ENCODE peak calls at places on chromosome 22, in ten cellular contexts. One of them, this sample, is unnamed.

GRCh38 chr22:23481369-23481768 is 98.7 kb downstream of the IGLL1 start:
- DNase-seq in A673: no peak
- DNase-seq in colonic mucosa: no peak
- DNase-seq in GM20000: no peak
- DNase-seq in WTC11: no peak
- DNase-seq in lower lobe of right lung: no peak
- DNase-seq in fibroblast of the aortic adventitia: no peak
- DNase-seq in spleen: no peak
- DNase-seq in MCF 10A: no peak
- DNase-seq in neural crest cell: no peak
- DNase-seq in this sample: no peak

GRCh38 chr22:38474003-38474607 is 6.2 kb downstream of the KDELR3 start:
- DNase-seq in fibroblast of the aortic adventitia: no peak
- DNase-seq in spleen: no peak
- DNase-seq in MCF 10A: no peak
- DNase-seq in GM20000: no peak
- DNase-seq in colonic mucosa: no peak
- DNase-seq in lower lobe of right lung: no peak
- DNase-seq in neural crest cell: no peak
- DNase-seq in A673: no peak
- DNase-seq in WTC11: no peak
- DNase-seq in this sample: no peak

GRCh38 chr22:42353883-42354727 is 78.1 kb downstream of the NFAM1 start:
- DNase-seq in neural crest cell: no peak
- DNase-seq in A673: peak
- DNase-seq in fibroblast of the aortic adventitia: no peak
- DNase-seq in lower lobe of right lung: no peak
- DNase-seq in GM20000: no peak
- DNase-seq in MCF 10A: no peak
- DNase-seq in WTC11: peak
- DNase-seq in colonic mucosa: no peak
- DNase-seq in spleen: no peak
- DNase-seq in this sample: no peak

GRCh38 chr22:42621505-42622002 is 6.9 kb upstream of the POLDIP3 start:
- DNase-seq in spleen: peak
- DNase-seq in A673: peak
- DNase-seq in WTC11: peak
- DNase-seq in GM20000: peak
- DNase-seq in lower lobe of right lung: peak
- DNase-seq in fibroblast of the aortic adventitia: peak
- DNase-seq in MCF 10A: peak
- DNase-seq in neural crest cell: peak
- DNase-seq in colonic mucosa: peak
- DNase-seq in this sample: peak

GRCh38 chr22:20430101-20430640 is 7.5 kb downstream of the SCARF2 start:
- DNase-seq in spleen: peak
- DNase-seq in A673: no peak
- DNase-seq in colonic mucosa: no peak
- DNase-seq in MCF 10A: no peak
- DNase-seq in GM20000: peak
- DNase-seq in WTC11: no peak
- DNase-seq in lower lobe of right lung: peak
- DNase-seq in fibroblast of the aortic adventitia: no peak
- DNase-seq in neural crest cell: no peak
- DNase-seq in this sample: no peak

GRCh38 chr22:42612336-42612735 is 2.3 kb downstream of the POLDIP3 start:
- DNase-seq in GM20000: no peak
- DNase-seq in colonic mucosa: no peak
- DNase-seq in fibroblast of the aortic adventitia: no peak
- DNase-seq in MCF 10A: no peak
- DNase-seq in WTC11: no peak
- DNase-seq in lower lobe of right lung: no peak
- DNase-seq in neural crest cell: no peak
- DNase-seq in spleen: no peak
- DNase-seq in A673: no peak
- DNase-seq in this sample: no peak

GRCh38 chr22:42792909-42793847 is 63.9 kb downstream of the ARFGAP3 start:
- DNase-seq in MCF 10A: no peak
- DNase-seq in neural crest cell: no peak
- DNase-seq in fibroblast of the aortic adventitia: no peak
- DNase-seq in lower lobe of right lung: no peak
- DNase-seq in spleen: no peak
- DNase-seq in WTC11: no peak
- DNase-seq in A673: no peak
- DNase-seq in colonic mucosa: no peak
- DNase-seq in GM20000: no peak
- DNase-seq in this sample: no peak

GRCh38 chr22:25626146-25626992 is 61.9 kb downstream of the GRK3 start:
- DNase-seq in lower lobe of right lung: no peak
- DNase-seq in colonic mucosa: no peak
- DNase-seq in WTC11: no peak
- DNase-seq in A673: no peak
- DNase-seq in fibroblast of the aortic adventitia: no peak
- DNase-seq in neural crest cell: no peak
- DNase-seq in spleen: no peak
- DNase-seq in MCF 10A: no peak
- DNase-seq in GM20000: no peak
- DNase-seq in this sample: no peak

GRCh38 chr22:26316732-26317131 is 112.3 kb upstream of the ASPHD2 start:
- DNase-seq in MCF 10A: no peak
- DNase-seq in fibroblast of the aortic adventitia: no peak
- DNase-seq in WTC11: no peak
- DNase-seq in colonic mucosa: no peak
- DNase-seq in GM20000: no peak
- DNase-seq in neural crest cell: no peak
- DNase-seq in A673: no peak
- DNase-seq in spleen: no peak
- DNase-seq in lower lobe of right lung: no peak
- DNase-seq in this sample: no peak

GRCh38 chr22:29152381-29153138 is 53.1 kb upstream of the EMID1 start:
- DNase-seq in GM20000: no peak
- DNase-seq in WTC11: peak
- DNase-seq in neural crest cell: no peak
- DNase-seq in lower lobe of right lung: no peak
- DNase-seq in fibroblast of the aortic adventitia: peak
- DNase-seq in spleen: peak
- DNase-seq in MCF 10A: no peak
- DNase-seq in colonic mucosa: peak
- DNase-seq in A673: peak
- DNase-seq in this sample: no peak

GRCh38 chr22:42022162-42022847 is 23.7 kb downstream of the WBP2NL start:
- DNase-seq in colonic mucosa: peak
- DNase-seq in fibroblast of the aortic adventitia: no peak
- DNase-seq in MCF 10A: no peak
- DNase-seq in GM20000: peak
- DNase-seq in WTC11: no peak
- DNase-seq in neural crest cell: no peak
- DNase-seq in spleen: no peak
- DNase-seq in lower lobe of right lung: no peak
- DNase-seq in A673: no peak
- DNase-seq in this sample: peak

GRCh38 chr22:29716814-29717213 is 3.0 kb upstream of the CABP7 start:
- DNase-seq in MCF 10A: peak
- DNase-seq in A673: peak
- DNase-seq in neural crest cell: peak
- DNase-seq in spleen: no peak
- DNase-seq in fibroblast of the aortic adventitia: peak
- DNase-seq in lower lobe of right lung: peak
- DNase-seq in GM20000: peak
- DNase-seq in WTC11: peak
- DNase-seq in colonic mucosa: peak
- DNase-seq in this sample: peak

GRCh38 chr22:20204821-20205220 is 54.0 kb upstream of the CCDC188 start:
- DNase-seq in GM20000: no peak
- DNase-seq in colonic mucosa: no peak
- DNase-seq in WTC11: no peak
- DNase-seq in A673: no peak
- DNase-seq in spleen: no peak
- DNase-seq in neural crest cell: no peak
- DNase-seq in lower lobe of right lung: no peak
- DNase-seq in MCF 10A: no peak
- DNase-seq in fibroblast of the aortic adventitia: no peak
- DNase-seq in this sample: no peak

GRCh38 chr22:46263208-46263575 is at the start of gene PKDREJ:
- DNase-seq in lower lobe of right lung: no peak
- DNase-seq in GM20000: no peak
- DNase-seq in MCF 10A: no peak
- DNase-seq in A673: no peak
- DNase-seq in fibroblast of the aortic adventitia: no peak
- DNase-seq in WTC11: no peak
- DNase-seq in colonic mucosa: no peak
- DNase-seq in neural crest cell: no peak
- DNase-seq in spleen: no peak
- DNase-seq in this sample: no peak

GRCh38 chr22:46267431-46268279 is at the start of gene TTC38:
- DNase-seq in colonic mucosa: peak
- DNase-seq in A673: peak
- DNase-seq in WTC11: peak
- DNase-seq in MCF 10A: peak
- DNase-seq in GM20000: peak
- DNase-seq in lower lobe of right lung: peak
- DNase-seq in fibroblast of the aortic adventitia: peak
- DNase-seq in spleen: peak
- DNase-seq in neural crest cell: peak
- DNase-seq in this sample: peak

GRCh38 chr22:46260038-46260437 is 3.1 kb downstream of the PKDREJ start:
- DNase-seq in fibroblast of the aortic adventitia: no peak
- DNase-seq in MCF 10A: no peak
- DNase-seq in WTC11: no peak
- DNase-seq in A673: no peak
- DNase-seq in neural crest cell: no peak
- DNase-seq in spleen: no peak
- DNase-seq in colonic mucosa: no peak
- DNase-seq in GM20000: no peak
- DNase-seq in lower lobe of right lung: no peak
- DNase-seq in this sample: no peak

GRCh38 chr22:46259374-46259773 is 3.8 kb downstream of the PKDREJ start:
- DNase-seq in A673: peak
- DNase-seq in GM20000: no peak
- DNase-seq in spleen: no peak
- DNase-seq in WTC11: no peak
- DNase-seq in fibroblast of the aortic adventitia: no peak
- DNase-seq in neural crest cell: no peak
- DNase-seq in MCF 10A: no peak
- DNase-seq in colonic mucosa: no peak
- DNase-seq in lower lobe of right lung: no peak
- DNase-seq in this sample: no peak

GRCh38 chr22:46262449-46263207 is 515 bp downstream of the PKDREJ start:
- DNase-seq in fibroblast of the aortic adventitia: peak
- DNase-seq in A673: no peak
- DNase-seq in lower lobe of right lung: peak
- DNase-seq in MCF 10A: no peak
- DNase-seq in WTC11: peak
- DNase-seq in spleen: peak
- DNase-seq in neural crest cell: peak
- DNase-seq in GM20000: peak
- DNase-seq in colonic mucosa: peak
- DNase-seq in this sample: no peak
- TF ChIP-seq CTCF in fibroblast of the aortic adventitia: no peak
- TF ChIP-seq CTCF in A673: no peak
- TF ChIP-seq CTCF in lower lobe of right lung: peak
- TF ChIP-seq CTCF in MCF 10A: no peak
- TF ChIP-seq CTCF in WTC11: peak
- TF ChIP-seq CTCF in spleen: peak
- TF ChIP-seq CTCF in neural crest cell: peak
- TF ChIP-seq CTCF in GM20000: peak
- TF ChIP-seq CTCF in colonic mucosa: no peak
- TF ChIP-seq CTCF in this sample: no peak

GRCh38 chr22:21947040-21948014 is 5.3 kb downstream of the PPM1F start:
- DNase-seq in GM20000: no peak
- DNase-seq in WTC11: peak
- DNase-seq in lower lobe of right lung: no peak
- DNase-seq in neural crest cell: no peak
- DNase-seq in MCF 10A: no peak
- DNase-seq in colonic mucosa: no peak
- DNase-seq in A673: peak
- DNase-seq in fibroblast of the aortic adventitia: peak
- DNase-seq in spleen: peak
- DNase-seq in this sample: no peak
- TF ChIP-seq CTCF in GM20000: no peak
- TF ChIP-seq CTCF in WTC11: no peak
- TF ChIP-seq CTCF in lower lobe of right lung: peak
- TF ChIP-seq CTCF in neural crest cell: peak
- TF ChIP-seq CTCF in MCF 10A: peak
- TF ChIP-seq CTCF in colonic mucosa: no peak
- TF ChIP-seq CTCF in A673: peak
- TF ChIP-seq CTCF in fibroblast of the aortic adventitia: peak
- TF ChIP-seq CTCF in spleen: peak
- TF ChIP-seq CTCF in this sample: no peak

DNA sequence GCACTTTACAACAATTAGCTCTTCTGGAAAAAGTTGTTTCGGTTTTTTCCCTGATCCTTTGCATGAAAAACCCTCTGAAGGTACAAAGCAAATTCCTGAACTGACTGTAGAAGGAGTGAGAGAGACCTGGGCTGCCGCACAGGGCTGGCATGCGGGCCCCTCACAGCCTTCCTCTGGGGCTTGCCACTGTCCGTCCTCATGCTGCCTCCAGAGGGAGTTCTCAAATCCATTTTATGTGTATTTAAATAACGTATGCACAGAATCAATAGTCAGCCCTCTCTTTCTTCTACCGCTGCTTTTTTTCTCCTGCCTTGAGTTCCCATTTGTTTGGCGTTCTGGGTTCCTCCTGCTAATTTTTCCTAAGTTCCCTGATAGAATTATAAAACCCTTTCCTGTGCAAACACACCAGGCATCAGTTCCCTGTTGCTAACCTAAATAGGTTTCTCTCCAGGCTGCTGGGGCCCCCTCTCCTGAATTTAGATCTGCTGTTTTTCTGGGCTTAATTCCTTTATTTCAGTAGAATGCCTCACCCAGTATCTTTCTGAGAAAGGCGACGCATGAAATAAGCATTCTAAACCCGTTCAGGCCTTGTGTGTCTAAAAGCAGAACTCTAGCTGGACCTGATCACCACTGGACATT is 52.4 kb downstream of the PHF21B start:
- DNase-seq in WTC11: peak
- DNase-seq in A673: no peak
- DNase-seq in GM20000: no peak
- DNase-seq in lower lobe of right lung: no peak
- DNase-seq in neural crest cell: no peak
- DNase-seq in fibroblast of the aortic adventitia: peak
- DNase-seq in colonic mucosa: no peak
- DNase-seq in spleen: no peak
- DNase-seq in MCF 10A: no peak
- DNase-seq in this sample: no peak
- TF ChIP-seq CTCF in WTC11: no peak
- TF ChIP-seq CTCF in A673: peak
- TF ChIP-seq CTCF in GM20000: no peak
- TF ChIP-seq CTCF in lower lobe of right lung: no peak
- TF ChIP-seq CTCF in neural crest cell: peak
- TF ChIP-seq CTCF in fibroblast of the aortic adventitia: peak
- TF ChIP-seq CTCF in colonic mucosa: no peak
- TF ChIP-seq CTCF in spleen: no peak
- TF ChIP-seq CTCF in MCF 10A: no peak
- TF ChIP-seq CTCF in this sample: no peak

DNA sequence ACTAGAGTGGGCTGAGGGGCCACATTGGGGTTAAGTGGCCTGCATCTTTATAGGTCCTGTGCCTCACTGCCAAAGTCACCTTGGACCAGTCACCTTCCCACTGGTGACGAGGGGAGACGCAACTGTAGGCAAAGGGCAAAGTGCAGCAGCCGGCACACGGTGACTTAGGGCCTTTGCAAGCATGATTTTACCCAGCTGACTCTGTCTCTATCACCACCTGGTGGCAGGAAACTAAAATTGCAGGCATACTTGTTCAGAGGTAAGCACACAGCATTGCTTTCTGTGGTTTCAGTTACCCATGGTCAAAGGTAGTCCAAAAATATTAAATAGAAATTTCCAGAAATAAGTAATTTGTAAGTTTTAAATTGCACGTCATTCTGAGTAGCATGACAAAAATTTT is 1164.4 kb downstream of the BRD1 start:
- DNase-seq in WTC11: no peak
- DNase-seq in MCF 10A: no peak
- DNase-seq in GM20000: no peak
- DNase-seq in colonic mucosa: no peak
- DNase-seq in lower lobe of right lung: no peak
- DNase-seq in A673: peak
- DNase-seq in neural crest cell: no peak
- DNase-seq in spleen: no peak
- DNase-seq in fibroblast of the aortic adventitia: no peak
- DNase-seq in this sample: no peak
- TF ChIP-seq CTCF in WTC11: peak
- TF ChIP-seq CTCF in MCF 10A: peak
- TF ChIP-seq CTCF in GM20000: peak
- TF ChIP-seq CTCF in colonic mucosa: no peak
- TF ChIP-seq CTCF in lower lobe of right lung: peak
- TF ChIP-seq CTCF in A673: peak
- TF ChIP-seq CTCF in neural crest cell: peak
- TF ChIP-seq CTCF in spleen: no peak
- TF ChIP-seq CTCF in fibroblast of the aortic adventitia: peak
- TF ChIP-seq CTCF in this sample: peak